ENCODE peak calls at places on chromosomes 4 and X, in four cellular contexts. One of them, this sample, is unnamed.
A peak's percentile ranks its signal among the peaks of the same experiment; 100 is the strongest.

GRCh38 chr4:84722720-84723119 is 139.8 kb downstream of the CDS1 start:
- DNase-seq in AG10803: no peak
- DNase-seq in NCI-H2081: peak; percentile 65
- DNase-seq in DMS153: no peak
- DNase-seq in this sample: no peak

GRCh38 chr4:54566608-54567007 is 91.1 kb upstream of the KIT start:
- DNase-seq in AG10803: no peak
- DNase-seq in NCI-H2081: no peak
- DNase-seq in DMS153: peak; percentile 60
- DNase-seq in this sample: no peak

GRCh38 chr4:16168710-16169388 is 57.4 kb downstream of the TAPT1 start:
- DNase-seq in AG10803: no peak
- DNase-seq in NCI-H2081: no peak
- DNase-seq in DMS153: no peak
- DNase-seq in this sample: no peak

GRCh38 chrX:28659269-28659668 is 72.0 kb downstream of the IL1RAPL1 start:
- DNase-seq in AG10803: no peak
- DNase-seq in NCI-H2081: no peak
- DNase-seq in DMS153: no peak
- DNase-seq in this sample: no peak

GRCh38 chr4:10153161-10153560 is 36.6 kb upstream of the WDR1 start:
- DNase-seq in AG10803: no peak
- DNase-seq in NCI-H2081: no peak
- DNase-seq in DMS153: no peak
- DNase-seq in this sample: no peak

GRCh38 chr4:186010821-186011220 is 58.1 kb upstream of the TLR3 start:
- DNase-seq in AG10803: no peak
- DNase-seq in NCI-H2081: no peak
- DNase-seq in DMS153: no peak
- DNase-seq in this sample: no peak

GRCh38 chr4:1721666-1722550 is 587 bp downstream of the TACC3 start:
- DNase-seq in AG10803: no peak
- DNase-seq in NCI-H2081: peak; percentile 55
- DNase-seq in DMS153: no peak
- DNase-seq in this sample: no peak

GRCh38 chr4:154230091-154230490 is 261.5 kb downstream of the DCHS2 start:
- DNase-seq in AG10803: peak; percentile 53
- DNase-seq in NCI-H2081: no peak
- DNase-seq in DMS153: no peak
- DNase-seq in this sample: no peak

GRCh38 chr4:112031712-112032328 is 113.4 kb upstream of the FAM241A start:
- DNase-seq in AG10803: peak; percentile 69
- DNase-seq in NCI-H2081: peak; percentile 47
- DNase-seq in DMS153: no peak
- DNase-seq in this sample: no peak

GRCh38 chr4:112857461-112857860 is 192.0 kb upstream of the ANK2 start:
- DNase-seq in AG10803: peak; percentile 89
- DNase-seq in NCI-H2081: no peak
- DNase-seq in DMS153: no peak
- DNase-seq in this sample: no peak

GRCh38 chr4:126051709-126052424 is 737.1 kb downstream of the FAT4 start:
- DNase-seq in AG10803: peak; percentile 86
- DNase-seq in NCI-H2081: no peak
- DNase-seq in DMS153: no peak
- DNase-seq in this sample: no peak

GRCh38 chrX:10173331-10173900 is 16.6 kb downstream of the CLCN4 start:
- DNase-seq in AG10803: peak; percentile 77
- DNase-seq in NCI-H2081: no peak
- DNase-seq in DMS153: no peak
- DNase-seq in this sample: no peak

GRCh38 chr4:40948017-40948416 is 198.3 kb downstream of the NSUN7 start:
- DNase-seq in AG10803: no peak
- DNase-seq in NCI-H2081: no peak
- DNase-seq in DMS153: no peak
- DNase-seq in this sample: no peak

GRCh38 chr4:105951198-105951597 is 55.9 kb downstream of the NPNT start:
- DNase-seq in AG10803: peak; percentile 77
- DNase-seq in NCI-H2081: no peak
- DNase-seq in DMS153: no peak
- DNase-seq in this sample: no peak

GRCh38 chrX:106698693-106699092 is 27.8 kb upstream of the RNF128 start:
- DNase-seq in AG10803: peak; percentile 21
- DNase-seq in NCI-H2081: no peak
- DNase-seq in DMS153: no peak
- DNase-seq in this sample: no peak

GRCh38 chr4:87975466-87975865 is at the start of gene SPP1:
- DNase-seq in AG10803: no peak
- DNase-seq in NCI-H2081: peak; percentile 2
- DNase-seq in DMS153: no peak
- DNase-seq in this sample: peak; percentile 2

GRCh38 chr4:102586644-102587021 is 85.5 kb downstream of the NFKB1 start:
- DNase-seq in AG10803: no peak
- DNase-seq in NCI-H2081: no peak
- DNase-seq in DMS153: no peak
- DNase-seq in this sample: peak; percentile 42

GRCh38 chr4:123581802-123582201 is 185.2 kb downstream of the SPRY1 start:
- DNase-seq in AG10803: no peak
- DNase-seq in NCI-H2081: no peak
- DNase-seq in DMS153: no peak
- DNase-seq in this sample: no peak

GRCh38 chrX:69073721-69074120 is 91.5 kb downstream of the PJA1 start:
- DNase-seq in AG10803: no peak
- DNase-seq in NCI-H2081: no peak
- DNase-seq in DMS153: no peak
- DNase-seq in this sample: no peak

GRCh38 chr4:184550476-184550875 is 76.1 kb upstream of the IRF2 start:
- DNase-seq in AG10803: peak; percentile 10
- DNase-seq in NCI-H2081: no peak
- DNase-seq in DMS153: no peak
- DNase-seq in this sample: no peak

GRCh38 chr4:152454398-152455011 is 81.4 kb downstream of the FBXW7 start:
- DNase-seq in AG10803: peak; percentile 40
- DNase-seq in NCI-H2081: peak; percentile 14
- DNase-seq in DMS153: peak; percentile 16
- DNase-seq in this sample: peak; percentile 8

GRCh38 chrX:72100824-72101351 is 30.8 kb downstream of the RTL5 start:
- DNase-seq in AG10803: peak; percentile 13
- DNase-seq in NCI-H2081: no peak
- DNase-seq in DMS153: no peak
- DNase-seq in this sample: peak; percentile 87

GRCh38 chrX:40949071-40949470 is 136.2 kb upstream of the USP9X start:
- DNase-seq in AG10803: no peak
- DNase-seq in NCI-H2081: no peak
- DNase-seq in DMS153: no peak
- DNase-seq in this sample: no peak

GRCh38 chr4:89640620-89641366 is 196.2 kb downstream of the SNCA start:
- DNase-seq in AG10803: peak; percentile 56
- DNase-seq in NCI-H2081: no peak
- DNase-seq in DMS153: no peak
- DNase-seq in this sample: no peak

GRCh38 chr4:158197194-158197593 is 13.1 kb upstream of the TMEM144 start:
- DNase-seq in AG10803: no peak
- DNase-seq in NCI-H2081: no peak
- DNase-seq in DMS153: no peak
- DNase-seq in this sample: no peak